ENCODE peak calls at places on chromosomes 12 and 14, in ten cellular contexts. F is uterus, N is psoas muscle, W is IMR-90, C is cardiac muscle cell, G is BE2C, V is ovary, A is hepatocyte, I is tibial artery, K is Peyer's patch. X is an unnamed sample. For H3K4me1, the result is how much of the 10 kb centered on the place peaks cover.

GRCh38 chr12:52582489-52582888 is 8.8 kb upstream of the KRT74 start:
- DNase-seq in F (no peak), N (no peak), W (no peak), C (no peak), G (no peak), V (no peak), A (no peak), I (no peak), K (no peak), X (no peak)

GRCh38 chr12:93363854-93364297 is 13.8 kb upstream of the NUDT4 start:
- DNase-seq in F (no peak), N (no peak), W (no peak), C (no peak), G (no peak), V (no peak), A (no peak), I (no peak), K (no peak), X (no peak)

GRCh38 chr12:1551496-1551895 is 42.9 kb downstream of the FBXL14 start:
- DNase-seq in F (no peak), N (no peak), W (no peak), C (no peak), G (no peak), V (no peak), A (no peak), I (no peak), K (no peak), X (no peak)

GRCh38 chr12:71415336-71416231 is 24.0 kb upstream of the LGR5 start:
- DNase-seq in F (no peak), N (no peak), W (peak), C (peak), G (peak), V (no peak), A (peak), I (no peak), K (no peak), X (peak)

GRCh38 chr12:41795910-41796309 is 348.8 kb downstream of the GXYLT1 start:
- DNase-seq in F (no peak), N (no peak), W (no peak), C (peak), G (no peak), V (no peak), A (no peak), I (no peak), K (no peak), X (no peak)

GRCh38 chr12:48991247-48992050 is 7.7 kb downstream of the DDN start:
- DNase-seq in F (no peak), N (no peak), W (no peak), C (no peak), G (no peak), V (no peak), A (no peak), I (no peak), K (no peak), X (no peak)

GRCh38 chr14:26917086-26917485 is 319.3 kb upstream of the NOVA1 start:
- DNase-seq in F (no peak), N (no peak), W (peak), C (peak), G (no peak), V (no peak), A (peak), I (no peak), K (no peak), X (peak)

GRCh38 chr12:53427905-53428594 is 4.4 kb downstream of the AMHR2 start:
- DNase-seq in F (no peak), N (no peak), W (peak), C (no peak), G (no peak), V (no peak), A (peak), I (no peak), K (no peak), X (no peak)

GRCh38 chr12:76636141-76636692 is 76.6 kb upstream of the OSBPL8 start:
- DNase-seq in F (no peak), N (no peak), W (peak), C (no peak), G (no peak), V (no peak), A (no peak), I (no peak), K (no peak), X (no peak)

GRCh38 chr14:59117754-59118153 is 70.7 kb upstream of the DAAM1 start:
- DNase-seq in F (no peak), N (no peak), W (peak), C (no peak), G (no peak), V (no peak), A (no peak), I (no peak), K (no peak), X (no peak)

GRCh38 chr12:9706081-9706685 is 26.7 kb downstream of the CLECL1 start:
- DNase-seq in F (no peak), N (no peak), W (peak), C (no peak), G (no peak), V (no peak), A (no peak), I (no peak), K (no peak), X (no peak)

GRCh38 chr14:69685716-69686115 is 74.3 kb downstream of the SUSD6 start:
- DNase-seq in F (peak), N (peak), W (peak), C (peak), G (no peak), V (peak), A (peak), I (peak), K (peak), X (no peak)

GRCh38 chr12:118102070-118102469 is 1.7 kb downstream of the VSIG10 start:
- DNase-seq in F (no peak), N (no peak), W (peak), C (no peak), G (no peak), V (no peak), A (peak), I (no peak), K (no peak), X (no peak)

GRCh38 chr12:123070267-123071081 is 80.4 kb downstream of the PITPNM2 start:
- DNase-seq in F (no peak), N (no peak), W (no peak), C (no peak), G (no peak), V (peak), A (peak), I (no peak), K (no peak), X (no peak)

GRCh38 chr14:95531473-95531872 is 3.4 kb upstream of the GLRX5 start:
- DNase-seq in F (no peak), N (no peak), W (peak), C (no peak), G (no peak), V (no peak), A (no peak), I (no peak), K (no peak), X (no peak)

GRCh38 chr12:65430571-65431306 is 152.3 kb downstream of the MSRB3 start:
- DNase-seq in F (no peak), N (no peak), W (peak), C (no peak), G (no peak), V (no peak), A (no peak), I (no peak), K (no peak), X (no peak)

GRCh38 chr12:6956332-6956727 is 5.2 kb downstream of the PTPN6 start:
- DNase-seq in F (no peak), N (no peak), W (no peak), C (no peak), G (no peak), V (no peak), A (no peak), I (no peak), K (peak), X (no peak)

GRCh38 chr12:132850291-132850690 is 21.6 kb upstream of the GOLGA3 start:
- DNase-seq in F (no peak), N (no peak), W (no peak), C (no peak), G (no peak), V (no peak), A (no peak), I (no peak), K (no peak), X (no peak)

GRCh38 chr12:110578522-110579238 is 4.4 kb downstream of the PPTC7 start:
- DNase-seq in F (no peak), N (no peak), W (no peak), C (no peak), G (no peak), V (no peak), A (no peak), I (no peak), K (no peak), X (no peak)

GRCh38 chr12:113096675-113097461 is 38.7 kb downstream of the RASAL1 start:
- DNase-seq in F (no peak), N (no peak), W (no peak), C (no peak), G (no peak), V (no peak), A (no peak), I (no peak), K (no peak), X (no peak)

GRCh38 chr14:88707088-88707487 is 85.7 kb downstream of the EML5 start:
- DNase-seq in F (no peak), N (no peak), W (no peak), C (no peak), G (no peak), V (no peak), A (no peak), I (no peak), K (no peak), X (no peak)

GRCh38 chr14:88737245-88737644 is 55.5 kb downstream of the EML5 start:
- DNase-seq in F (no peak), N (no peak), W (no peak), C (no peak), G (no peak), V (no peak), A (no peak), I (no peak), K (no peak), X (no peak)

GRCh38 chr14:66680216-66680615 is 172.3 kb downstream of the GPHN start:
- DNase-seq in F (no peak), N (no peak), W (no peak), C (no peak), G (no peak), V (no peak), A (no peak), I (no peak), K (no peak), X (no peak)

GRCh38 chr14:75456069-75457023 is 28.5 kb downstream of the JDP2 start:
- DNase-seq in F (no peak), N (no peak), W (no peak), C (no peak), G (no peak), V (no peak), A (no peak), I (no peak), K (no peak), X (no peak)

GRCh38 chr12:128727461-128727860 is 96.3 kb downstream of the SLC15A4 start:
- DNase-seq in F (no peak), N (no peak), W (no peak), C (no peak), G (no peak), V (no peak), A (no peak), I (no peak), K (no peak), X (no peak)

GRCh38 chr14:103022669-103023044 is 34.7 kb downstream of the CDC42BPB start:
- DNase-seq in F (no peak), N (no peak), W (no peak), C (no peak), G (no peak), V (no peak), A (no peak), I (no peak), K (no peak), X (no peak)

GRCh38 chr12:75974323-75975273 is 57.0 kb downstream of the PHLDA1 start:
- DNase-seq in F (no peak), N (no peak), W (no peak), C (no peak), G (no peak), V (no peak), A (no peak), I (no peak), K (no peak), X (no peak)

GRCh38 chr12:10301103-10301502 is 6.6 kb upstream of the KLRD1 start:
- DNase-seq in F (no peak), N (no peak), W (no peak), C (no peak), G (no peak), V (no peak), A (no peak), I (no peak), K (no peak), X (no peak)

GRCh38 chr12:97941686-97942354 is 479.2 kb downstream of the RMST start:
- DNase-seq in F (no peak), N (no peak), W (no peak), C (no peak), G (no peak), V (no peak), A (peak), I (no peak), K (no peak), X (no peak)

GRCh38 chr12:1262008-1262407 is 271.0 kb downstream of the ERC1 start:
- DNase-seq in F (no peak), N (no peak), W (no peak), C (no peak), G (no peak), V (no peak), A (no peak), I (no peak), K (no peak), X (no peak)

GRCh38 chr14:99273724-99274345 is 1.8 kb upstream of the BCL11B start:
- DNase-seq in F (no peak), N (no peak), W (no peak), C (no peak), G (no peak), V (peak), A (peak), I (no peak), K (no peak), X (peak)

GRCh38 chr12:52139579-52140062 is 52.2 kb downstream of the KRT80 start:
- DNase-seq in F (no peak), N (no peak), W (peak), C (peak), G (peak), V (no peak), A (peak), I (no peak), K (no peak), X (peak)

DNA sequence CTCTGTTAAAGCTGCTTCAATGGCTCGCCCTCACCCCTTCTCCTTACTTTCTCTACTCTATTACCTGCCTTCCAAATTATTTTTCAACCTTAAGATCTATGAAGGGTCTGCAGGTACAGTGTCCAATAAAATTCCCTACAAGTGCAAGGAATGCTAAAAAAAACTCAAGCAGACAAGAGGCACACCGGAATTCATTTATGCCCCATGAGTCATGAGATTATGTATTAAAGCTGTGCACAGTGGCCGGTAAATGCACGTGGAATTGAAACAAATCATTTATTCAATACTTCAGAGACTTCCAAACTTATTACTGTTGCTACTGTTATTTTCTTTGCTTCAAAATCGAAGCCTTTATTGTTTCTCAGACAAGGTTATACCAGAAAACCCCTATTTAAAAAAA is 68.4 kb downstream of the ST8SIA1 start:
- DNase-seq in F (no peak), N (no peak), W (peak), C (no peak), G (no peak), V (no peak), A (no peak), I (no peak), K (no peak), X (no peak)
- TF ChIP-seq CTCF in F (no peak), N (no peak), W (no peak), C (no peak), G (no peak), V (no peak), A (no peak), I (no peak), K (no peak), X (no peak)

DNA sequence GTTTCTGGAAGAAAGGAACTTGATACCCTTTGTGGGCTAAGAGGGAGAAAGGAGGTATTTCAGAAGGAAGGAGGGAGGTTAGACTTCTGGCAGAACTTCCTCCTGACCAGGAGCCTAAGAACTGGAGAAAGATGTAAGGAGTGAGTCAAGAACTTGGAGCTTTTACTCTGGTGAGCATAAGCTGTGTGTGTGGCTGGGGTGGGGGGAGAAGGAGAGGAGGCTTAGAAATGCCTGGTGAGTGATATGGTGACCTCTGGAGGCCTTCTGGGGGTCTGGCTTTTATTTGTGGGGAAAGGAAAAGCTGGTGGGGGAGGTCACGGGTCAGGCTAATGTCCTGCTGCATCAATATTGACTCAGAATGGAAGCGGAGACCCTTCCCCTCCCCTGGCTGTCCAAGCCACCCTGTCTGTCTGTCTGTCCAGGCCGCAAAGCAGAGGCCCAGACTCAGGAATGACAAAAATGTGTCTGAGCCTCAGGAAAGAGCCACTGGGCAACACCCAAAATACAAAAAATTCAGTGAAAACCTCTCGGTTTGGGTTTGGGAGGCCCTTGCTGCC is 4.8 kb downstream of the LRP1 start:
- DNase-seq in F (no peak), N (no peak), W (peak), C (no peak), G (no peak), V (no peak), A (no peak), I (no peak), K (no peak), X (no peak)
- H3K4me1 ChIP-seq in F (under half), N (under half), W (half or more), C (under half), G (under half), V (under half), A (half or more), I (half or more), K (under half), X (under half)

DNA sequence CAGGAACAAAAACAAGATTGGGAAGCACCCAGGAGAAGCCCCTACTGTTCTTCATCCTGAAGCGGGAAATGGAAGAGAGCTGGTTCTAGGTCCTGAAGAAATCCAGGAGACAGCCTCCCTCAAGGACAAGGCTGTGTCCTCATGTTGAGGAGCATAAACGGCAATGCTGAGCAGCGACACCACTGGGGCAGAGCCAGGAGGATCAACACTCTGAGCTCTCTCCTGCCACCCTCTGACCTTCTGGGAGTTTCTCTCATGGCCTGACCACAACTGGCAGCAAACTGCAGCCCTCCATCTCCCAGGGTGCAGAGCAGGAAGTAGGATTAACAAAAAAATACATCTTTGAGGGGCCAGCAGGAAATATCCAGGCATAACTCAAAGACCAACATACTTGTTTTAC is 1292.2 kb upstream of the TMEM132C start:
- DNase-seq in F (no peak), N (no peak), W (no peak), C (peak), G (no peak), V (no peak), A (no peak), I (no peak), K (no peak), X (no peak)
- TF ChIP-seq CTCF in F (no peak), N (no peak), W (no peak), C (no peak), G (no peak), V (no peak), A (no peak), I (no peak), K (no peak), X (no peak)

GRCh38 chr14:36979863-36980262 is 192.5 kb downstream of the SLC25A21 start:
- DNase-seq in F (no peak), N (no peak), W (no peak), C (no peak), G (no peak), V (no peak), A (no peak), I (no peak), K (no peak), X (no peak)

GRCh38 chr14:36986407-36986806 is 186.0 kb downstream of the SLC25A21 start:
- DNase-seq in F (no peak), N (no peak), W (no peak), C (no peak), G (no peak), V (no peak), A (no peak), I (no peak), K (no peak), X (no peak)

GRCh38 chr14:36976571-36977023 is 195.8 kb downstream of the SLC25A21 start:
- DNase-seq in F (no peak), N (no peak), W (peak), C (no peak), G (no peak), V (no peak), A (no peak), I (no peak), K (no peak), X (peak)

DNA sequence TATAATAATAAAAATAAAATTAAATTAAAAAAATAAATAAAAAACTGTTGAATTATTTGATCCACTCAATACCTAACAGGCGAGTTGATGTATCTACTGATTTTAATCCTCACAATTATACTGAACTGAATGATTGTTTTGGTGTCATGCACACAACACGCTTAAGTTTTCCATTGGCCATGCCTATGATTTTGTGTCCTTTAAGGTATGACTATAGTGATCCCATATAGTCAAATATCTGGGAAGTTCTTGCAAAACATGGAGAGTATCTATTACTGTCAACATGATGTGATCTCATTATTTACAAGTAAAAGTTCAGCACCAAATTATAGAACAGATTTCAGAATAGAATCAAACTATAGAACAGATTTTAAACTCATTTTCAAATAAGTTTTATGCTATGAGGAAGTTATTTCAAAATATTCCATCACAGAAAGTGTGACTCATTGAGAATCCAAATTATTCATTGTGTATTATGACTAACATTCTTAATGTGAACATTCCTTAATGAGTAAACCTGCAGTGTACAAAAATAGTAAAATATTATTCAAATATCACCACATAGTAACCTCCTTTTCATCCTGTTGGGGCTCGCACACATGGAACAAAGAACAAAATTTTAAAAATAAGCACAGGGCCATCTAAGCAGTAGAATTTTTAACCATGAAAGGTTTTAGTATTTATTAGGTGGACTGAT is 190.4 kb downstream of the SLC25A21 start:
- DNase-seq in F (no peak), N (no peak), W (peak), C (no peak), G (no peak), V (no peak), A (no peak), I (no peak), K (no peak), X (no peak)
- H3K4me1 ChIP-seq in F (under half), N (under half), W (under half), C (under half), G (under half), V (under half), A (under half), I (under half), K (under half), X (under half)

X was measured in Caco-2.